ENCODE peak calls at places on chromosomes 4 and X, in nine cellular contexts. One of them, this sample, is unnamed.
A peak's percentile ranks its signal among the peaks of the same experiment; 100 is the strongest.

GRCh38 chrX:68895339-68896250 is 66.8 kb downstream of the EFNB1 start:
- DNase-seq in pancreas: no peak
- DNase-seq in MG63: peak; percentile 55
- DNase-seq in fibroblast of lung: peak; percentile 63
- DNase-seq in adrenal gland: peak; percentile 58
- DNase-seq in H7: no peak
- DNase-seq in mammary epithelial cell: peak; percentile 65
- DNase-seq in psoas muscle: peak; percentile 69
- DNase-seq in CD4-positive, alpha-beta T cell: no peak
- DNase-seq in this sample: peak; percentile 73

GRCh38 chr4:83378426-83378825 is 43.8 kb upstream of the HPSE start:
- DNase-seq in CD4-positive, alpha-beta T cell: no peak
- DNase-seq in MG63: no peak
- DNase-seq in psoas muscle: no peak
- DNase-seq in mammary epithelial cell: no peak
- DNase-seq in H7: no peak
- DNase-seq in fibroblast of lung: no peak
- DNase-seq in adrenal gland: peak; percentile 23
- DNase-seq in pancreas: no peak
- DNase-seq in this sample: no peak

GRCh38 chrX:48937065-48937907 is 18.5 kb upstream of the PIM2 start:
- DNase-seq in psoas muscle: peak; percentile 68
- DNase-seq in pancreas: no peak
- DNase-seq in fibroblast of lung: no peak
- DNase-seq in adrenal gland: no peak
- DNase-seq in mammary epithelial cell: no peak
- DNase-seq in H7: peak; percentile 75
- DNase-seq in CD4-positive, alpha-beta T cell: peak; percentile 92
- DNase-seq in MG63: no peak
- DNase-seq in this sample: no peak

GRCh38 chrX:150198776-150199175 is 164.3 kb upstream of the MAMLD1 start:
- DNase-seq in MG63: no peak
- DNase-seq in H7: no peak
- DNase-seq in fibroblast of lung: no peak
- DNase-seq in CD4-positive, alpha-beta T cell: no peak
- DNase-seq in pancreas: no peak
- DNase-seq in adrenal gland: no peak
- DNase-seq in psoas muscle: no peak
- DNase-seq in mammary epithelial cell: peak; percentile 47
- DNase-seq in this sample: no peak

GRCh38 chr4:53371843-53372521 is 5.5 kb upstream of the FIP1L1 start:
- DNase-seq in pancreas: no peak
- DNase-seq in fibroblast of lung: no peak
- DNase-seq in H7: no peak
- DNase-seq in psoas muscle: no peak
- DNase-seq in adrenal gland: no peak
- DNase-seq in mammary epithelial cell: no peak
- DNase-seq in MG63: no peak
- DNase-seq in CD4-positive, alpha-beta T cell: no peak
- DNase-seq in this sample: no peak

GRCh38 chr4:16102356-16102755 is 18.5 kb upstream of the PROM1 start:
- DNase-seq in pancreas: no peak
- DNase-seq in H7: no peak
- DNase-seq in CD4-positive, alpha-beta T cell: no peak
- DNase-seq in psoas muscle: no peak
- DNase-seq in MG63: no peak
- DNase-seq in fibroblast of lung: no peak
- DNase-seq in mammary epithelial cell: no peak
- DNase-seq in adrenal gland: no peak
- DNase-seq in this sample: no peak

GRCh38 chr4:74006009-74006476 is 7.6 kb upstream of the CXCL5 start:
- DNase-seq in fibroblast of lung: peak; percentile 83
- DNase-seq in pancreas: no peak
- DNase-seq in MG63: no peak
- DNase-seq in H7: no peak
- DNase-seq in mammary epithelial cell: peak; percentile 91
- DNase-seq in psoas muscle: no peak
- DNase-seq in CD4-positive, alpha-beta T cell: no peak
- DNase-seq in adrenal gland: no peak
- DNase-seq in this sample: no peak

GRCh38 chr4:150280081-150280950 is 202.1 kb downstream of the DCLK2 start:
- DNase-seq in adrenal gland: no peak
- DNase-seq in H7: no peak
- DNase-seq in fibroblast of lung: peak; percentile 73
- DNase-seq in CD4-positive, alpha-beta T cell: no peak
- DNase-seq in MG63: no peak
- DNase-seq in psoas muscle: no peak
- DNase-seq in pancreas: no peak
- DNase-seq in mammary epithelial cell: peak; percentile 96
- DNase-seq in this sample: no peak

GRCh38 chrX:34365482-34365881 is 233.4 kb upstream of the FAM47A start:
- DNase-seq in adrenal gland: peak; percentile 2
- DNase-seq in psoas muscle: no peak
- DNase-seq in H7: no peak
- DNase-seq in mammary epithelial cell: peak; percentile 17
- DNase-seq in MG63: no peak
- DNase-seq in fibroblast of lung: peak; percentile 65
- DNase-seq in pancreas: no peak
- DNase-seq in CD4-positive, alpha-beta T cell: no peak
- DNase-seq in this sample: no peak

GRCh38 chrX:13194291-13195103 is 125.4 kb downstream of the ATXN3L start:
- DNase-seq in mammary epithelial cell: no peak
- DNase-seq in pancreas: no peak
- DNase-seq in psoas muscle: no peak
- DNase-seq in H7: no peak
- DNase-seq in CD4-positive, alpha-beta T cell: no peak
- DNase-seq in MG63: no peak
- DNase-seq in adrenal gland: peak; percentile 8
- DNase-seq in fibroblast of lung: peak; percentile 22
- DNase-seq in this sample: no peak

GRCh38 chr4:13240066-13240465 is 244.1 kb downstream of the RAB28 start:
- DNase-seq in mammary epithelial cell: peak; percentile 68
- DNase-seq in fibroblast of lung: no peak
- DNase-seq in adrenal gland: no peak
- DNase-seq in pancreas: no peak
- DNase-seq in psoas muscle: no peak
- DNase-seq in MG63: peak; percentile 8
- DNase-seq in CD4-positive, alpha-beta T cell: no peak
- DNase-seq in H7: no peak
- DNase-seq in this sample: no peak

GRCh38 chrX:74419861-74420193 is 1.5 kb upstream of the SLC16A2 start:
- DNase-seq in adrenal gland: peak; percentile 18
- DNase-seq in H7: no peak
- DNase-seq in MG63: no peak
- DNase-seq in CD4-positive, alpha-beta T cell: no peak
- DNase-seq in pancreas: peak; percentile 62
- DNase-seq in psoas muscle: no peak
- DNase-seq in mammary epithelial cell: peak; percentile 16
- DNase-seq in fibroblast of lung: no peak
- DNase-seq in this sample: no peak

GRCh38 chr4:7530932-7531639 is 96.4 kb upstream of the PSAPL1 start:
- DNase-seq in CD4-positive, alpha-beta T cell: no peak
- DNase-seq in H7: no peak
- DNase-seq in psoas muscle: peak; percentile 27
- DNase-seq in MG63: no peak
- DNase-seq in mammary epithelial cell: no peak
- DNase-seq in pancreas: no peak
- DNase-seq in adrenal gland: no peak
- DNase-seq in fibroblast of lung: no peak
- DNase-seq in this sample: no peak

GRCh38 chr4:7531640-7531994 is 96.9 kb upstream of the PSAPL1 start:
- DNase-seq in mammary epithelial cell: no peak
- DNase-seq in pancreas: no peak
- DNase-seq in H7: peak; percentile 74
- DNase-seq in psoas muscle: no peak
- DNase-seq in MG63: no peak
- DNase-seq in CD4-positive, alpha-beta T cell: no peak
- DNase-seq in fibroblast of lung: no peak
- DNase-seq in adrenal gland: no peak
- DNase-seq in this sample: no peak

GRCh38 chr4:7532043-7532442 is 97.3 kb upstream of the PSAPL1 start:
- DNase-seq in MG63: no peak
- DNase-seq in CD4-positive, alpha-beta T cell: no peak
- DNase-seq in pancreas: no peak
- DNase-seq in adrenal gland: no peak
- DNase-seq in psoas muscle: peak; percentile 28
- DNase-seq in mammary epithelial cell: no peak
- DNase-seq in H7: no peak
- DNase-seq in fibroblast of lung: no peak
- DNase-seq in this sample: no peak

GRCh38 chr4:7529368-7529923 is 94.7 kb upstream of the PSAPL1 start:
- DNase-seq in CD4-positive, alpha-beta T cell: no peak
- DNase-seq in pancreas: no peak
- DNase-seq in adrenal gland: no peak
- DNase-seq in mammary epithelial cell: no peak
- DNase-seq in MG63: no peak
- DNase-seq in fibroblast of lung: no peak
- DNase-seq in H7: peak; percentile 81
- DNase-seq in psoas muscle: peak; percentile 22
- DNase-seq in this sample: no peak

DNA sequence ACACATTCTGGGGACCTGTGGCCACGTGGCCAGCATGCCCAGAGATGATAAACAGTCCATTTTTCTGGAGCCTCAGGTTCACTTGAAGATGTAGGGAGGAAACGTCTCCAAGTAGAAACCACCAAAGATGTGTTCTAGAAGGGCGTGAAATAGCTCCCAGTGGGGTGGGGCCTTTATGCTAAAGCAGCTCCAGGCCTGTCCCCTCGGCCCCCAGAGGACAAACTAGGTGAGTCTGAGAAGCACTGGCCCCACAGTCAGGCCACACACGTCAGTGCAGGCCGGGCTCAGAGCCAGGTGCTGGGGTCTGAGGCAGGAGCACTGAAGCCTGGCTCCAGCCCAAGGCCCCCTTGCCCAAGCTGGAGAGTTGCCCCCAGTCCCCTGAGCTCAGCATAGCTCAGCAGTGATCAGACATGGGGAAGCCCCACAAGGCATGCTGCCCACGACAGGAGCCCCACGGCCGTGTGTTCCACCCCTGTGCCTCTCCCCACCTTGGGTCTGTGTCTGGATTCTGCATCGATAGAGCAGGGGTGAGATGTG is 95.4 kb upstream of the PSAPL1 start:
- DNase-seq in mammary epithelial cell: no peak
- DNase-seq in CD4-positive, alpha-beta T cell: no peak
- DNase-seq in MG63: no peak
- DNase-seq in H7: no peak
- DNase-seq in adrenal gland: no peak
- DNase-seq in fibroblast of lung: no peak
- DNase-seq in pancreas: no peak
- DNase-seq in psoas muscle: peak; percentile 17
- DNase-seq in this sample: no peak
- H3K27me3 ChIP-seq in mammary epithelial cell: peaks cover 1% of the 10 kb centered on the region
- H3K27me3 ChIP-seq in CD4-positive, alpha-beta T cell: peaks cover 8% of the 10 kb centered on the region
- H3K27me3 ChIP-seq in MG63: no peaks in the 10 kb centered on the region
- H3K27me3 ChIP-seq in H7: no peaks in the 10 kb centered on the region
- H3K27me3 ChIP-seq in adrenal gland: no peaks in the 10 kb centered on the region
- H3K27me3 ChIP-seq in fibroblast of lung: no peaks in the 10 kb centered on the region
- H3K27me3 ChIP-seq in pancreas: no peaks in the 10 kb centered on the region
- H3K27me3 ChIP-seq in psoas muscle: no peaks in the 10 kb centered on the region
- H3K27me3 ChIP-seq in this sample: no peaks in the 10 kb centered on the region

DNA sequence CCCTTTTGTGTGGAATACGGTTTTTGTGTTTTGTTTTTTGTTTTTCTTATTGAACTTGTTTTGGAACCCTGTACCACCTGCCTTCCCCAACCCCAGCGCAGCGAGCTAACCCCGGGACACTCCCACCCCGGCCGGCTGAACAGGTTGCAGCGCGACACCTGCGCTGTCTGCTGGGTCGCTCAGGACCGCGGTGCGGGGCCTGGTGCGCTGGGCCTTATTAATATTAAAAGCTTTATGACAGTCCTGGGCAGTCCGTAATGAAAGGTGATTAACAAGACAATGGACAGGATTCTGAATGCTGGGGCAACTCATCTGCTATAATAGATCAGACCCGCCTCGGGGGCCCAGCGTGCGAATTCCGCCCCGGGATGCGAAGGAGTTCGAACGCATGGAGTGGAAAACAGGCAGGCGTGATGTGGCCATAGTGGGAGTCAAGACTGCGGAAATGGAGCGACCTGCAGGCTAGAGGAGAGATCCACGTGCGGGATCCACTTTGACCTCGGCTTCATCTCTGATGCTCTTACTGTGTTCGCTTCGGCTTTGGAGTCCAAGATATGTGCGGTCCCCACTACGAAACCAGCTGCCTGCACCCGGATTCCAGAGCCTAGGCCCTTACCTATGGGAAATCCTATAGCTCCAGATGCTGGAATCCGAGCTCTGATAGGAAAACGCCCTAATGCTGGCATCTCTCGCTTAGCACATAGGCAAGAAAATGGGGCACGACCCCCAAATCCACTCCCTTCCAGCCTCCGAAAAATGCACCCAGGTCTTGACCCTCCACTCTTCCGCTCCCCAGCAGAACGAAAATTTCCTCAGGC is 69.0 kb upstream of the TMEM33 start:
- DNase-seq in mammary epithelial cell: no peak
- DNase-seq in H7: peak; percentile 49
- DNase-seq in CD4-positive, alpha-beta T cell: no peak
- DNase-seq in pancreas: no peak
- DNase-seq in psoas muscle: no peak
- DNase-seq in MG63: no peak
- DNase-seq in fibroblast of lung: no peak
- DNase-seq in adrenal gland: no peak
- DNase-seq in this sample: no peak
- H3K27me3 ChIP-seq in mammary epithelial cell: peaks cover 48% of the 10 kb centered on the region
- H3K27me3 ChIP-seq in H7: peaks cover 91% of the 10 kb centered on the region
- H3K27me3 ChIP-seq in CD4-positive, alpha-beta T cell: peaks cover 75% of the 10 kb centered on the region
- H3K27me3 ChIP-seq in pancreas: peaks cover 28% of the 10 kb centered on the region
- H3K27me3 ChIP-seq in psoas muscle: peaks cover 8% of the 10 kb centered on the region
- H3K27me3 ChIP-seq in MG63: no peaks in the 10 kb centered on the region
- H3K27me3 ChIP-seq in fibroblast of lung: peaks cover 41% of the 10 kb centered on the region
- H3K27me3 ChIP-seq in adrenal gland: peaks cover 34% of the 10 kb centered on the region
- H3K27me3 ChIP-seq in this sample: peaks cover 92% of the 10 kb centered on the region

DNA sequence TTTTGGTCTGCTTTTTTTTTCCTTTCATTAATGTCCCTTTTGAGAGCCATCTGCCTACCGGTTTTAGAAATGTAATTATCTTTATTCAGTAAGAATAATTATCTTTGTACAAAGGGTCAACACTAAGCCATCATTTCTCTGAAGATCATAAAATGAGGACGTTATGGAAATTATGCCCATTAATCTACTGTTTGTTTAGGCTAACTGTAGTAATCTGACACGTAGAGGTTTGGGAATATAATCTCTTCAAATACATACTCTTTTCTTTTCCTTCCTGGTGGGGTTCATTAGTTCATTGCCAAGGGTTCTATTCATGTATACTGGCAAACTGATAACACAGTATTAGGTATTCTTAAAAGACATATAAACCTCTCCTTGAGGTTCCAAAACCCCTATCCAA is 3.8 kb upstream of the HSD17B13 start:
- DNase-seq in fibroblast of lung: no peak
- DNase-seq in MG63: no peak
- DNase-seq in pancreas: no peak
- DNase-seq in adrenal gland: no peak
- DNase-seq in mammary epithelial cell: no peak
- DNase-seq in CD4-positive, alpha-beta T cell: no peak
- DNase-seq in psoas muscle: no peak
- DNase-seq in H7: no peak
- DNase-seq in this sample: no peak
- H3K27me3 ChIP-seq in fibroblast of lung: no peaks in the 10 kb centered on the region
- H3K27me3 ChIP-seq in MG63: no peaks in the 10 kb centered on the region
- H3K27me3 ChIP-seq in pancreas: no peaks in the 10 kb centered on the region
- H3K27me3 ChIP-seq in adrenal gland: no peaks in the 10 kb centered on the region
- H3K27me3 ChIP-seq in mammary epithelial cell: no peaks in the 10 kb centered on the region
- H3K27me3 ChIP-seq in CD4-positive, alpha-beta T cell: no peaks in the 10 kb centered on the region
- H3K27me3 ChIP-seq in psoas muscle: no peaks in the 10 kb centered on the region
- H3K27me3 ChIP-seq in H7: no peaks in the 10 kb centered on the region
- H3K27me3 ChIP-seq in this sample: no peaks in the 10 kb centered on the region

GRCh38 chrX:107744868-107745267 is 30.7 kb downstream of the TSC22D3 start:
- DNase-seq in MG63: no peak
- DNase-seq in fibroblast of lung: no peak
- DNase-seq in CD4-positive, alpha-beta T cell: no peak
- DNase-seq in mammary epithelial cell: no peak
- DNase-seq in H7: no peak
- DNase-seq in psoas muscle: no peak
- DNase-seq in pancreas: no peak
- DNase-seq in adrenal gland: no peak
- DNase-seq in this sample: no peak
- H3K27me3 ChIP-seq in MG63: no peaks in the 10 kb centered on the region
- H3K27me3 ChIP-seq in fibroblast of lung: peaks cover 5% of the 10 kb centered on the region
- H3K27me3 ChIP-seq in CD4-positive, alpha-beta T cell: no peaks in the 10 kb centered on the region
- H3K27me3 ChIP-seq in mammary epithelial cell: no peaks in the 10 kb centered on the region
- H3K27me3 ChIP-seq in H7: peaks cover 6% of the 10 kb centered on the region
- H3K27me3 ChIP-seq in psoas muscle: no peaks in the 10 kb centered on the region
- H3K27me3 ChIP-seq in pancreas: peaks cover 4% of the 10 kb centered on the region
- H3K27me3 ChIP-seq in adrenal gland: no peaks in the 10 kb centered on the region
- H3K27me3 ChIP-seq in this sample: no peaks in the 10 kb centered on the region

This sample was measured in RWPE2.